ENCODE peak calls at places on chromosomes 11 and 22, in six cellular contexts. M, G, V, B, X and O are unnamed samples. For H3K4me1, the result is how much of the 10 kb centered on the place peaks cover.

GRCh38 chr11:119995730-119996491 is 142.0 kb downstream of the TRIM29 start:
- DNase-seq in M (no peak), G (no peak), V (no peak), B (no peak), X (no peak), O (no peak)

GRCh38 chr22:24961217-24961844 is 8.8 kb downstream of the KIAA1671 start:
- DNase-seq in M (peak), G (no peak), V (no peak), B (no peak), X (no peak), O (no peak)

GRCh38 chr11:36948445-36949171 is 350.6 kb upstream of the RAG2 start:
- DNase-seq in M (no peak), G (no peak), V (no peak), B (no peak), X (no peak), O (no peak)

GRCh38 chr11:68127791-68128681 is 6.8 kb upstream of the CHKA start:
- DNase-seq in M (peak), G (no peak), V (peak), B (peak), X (peak), O (no peak)

GRCh38 chr11:14554959-14555358 is 34.8 kb upstream of the PSMA1 start:
- DNase-seq in M (peak), G (no peak), V (no peak), B (no peak), X (no peak), O (no peak)

GRCh38 chr11:11708256-11708655 is 86.5 kb upstream of the GALNT18 start:
- DNase-seq in M (no peak), G (no peak), V (no peak), B (no peak), X (no peak), O (no peak)

GRCh38 chr11:84564180-84564866 is 1062.8 kb downstream of the DLG2 start:
- DNase-seq in M (peak), G (no peak), V (peak), B (peak), X (peak), O (peak)

GRCh38 chr11:27061078-27061477 is 20.5 kb downstream of the BBOX1 start:
- DNase-seq in M (no peak), G (no peak), V (no peak), B (no peak), X (no peak), O (no peak)

GRCh38 chr11:118224512-118225180 is at the start of gene JAML:
- DNase-seq in M (no peak), G (no peak), V (peak), B (no peak), X (no peak), O (peak)

GRCh38 chr11:12678991-12679390 is 4.8 kb downstream of the TEAD1 start:
- DNase-seq in M (no peak), G (no peak), V (no peak), B (no peak), X (no peak), O (no peak)

GRCh38 chr11:31804439-31805036 is 6.6 kb downstream of the PAX6 start:
- DNase-seq in M (no peak), G (no peak), V (no peak), B (no peak), X (no peak), O (no peak)

GRCh38 chr11:29312817-29313216 is 704.0 kb downstream of the KCNA4 start:
- DNase-seq in M (no peak), G (no peak), V (no peak), B (peak), X (no peak), O (no peak)

GRCh38 chr11:97909544-97910394 is 1111.0 kb upstream of the CNTN5 start:
- DNase-seq in M (no peak), G (no peak), V (no peak), B (peak), X (no peak), O (no peak)

GRCh38 chr22:20663941-20664593 is 109.8 kb upstream of the SERPIND1 start:
- DNase-seq in M (no peak), G (no peak), V (no peak), B (no peak), X (no peak), O (no peak)

GRCh38 chr11:3989891-3990290 is 104.7 kb upstream of the RRM1 start:
- DNase-seq in M (no peak), G (peak), V (no peak), B (no peak), X (no peak), O (no peak)

GRCh38 chr22:46984751-46985506 is 222.5 kb downstream of the TBC1D22A start:
- DNase-seq in M (no peak), G (no peak), V (no peak), B (peak), X (peak), O (peak)

GRCh38 chr11:36792870-36793541 is 195.0 kb upstream of the RAG2 start:
- DNase-seq in M (no peak), G (no peak), V (no peak), B (no peak), X (no peak), O (no peak)

GRCh38 chr11:75946531-75947530 is 131.8 kb downstream of the UVRAG start:
- DNase-seq in M (peak), G (no peak), V (no peak), B (peak), X (no peak), O (no peak)

GRCh38 chr11:13311570-13311969 is 34.0 kb downstream of the BMAL1 start:
- DNase-seq in M (no peak), G (no peak), V (no peak), B (no peak), X (no peak), O (no peak)

GRCh38 chr11:115148101-115148500 is 356.1 kb downstream of the CADM1 start:
- DNase-seq in M (no peak), G (no peak), V (no peak), B (no peak), X (no peak), O (no peak)

GRCh38 chr11:123020968-123021367 is 39.3 kb upstream of the BSX start:
- DNase-seq in M (peak), G (no peak), V (peak), B (peak), X (peak), O (no peak)

GRCh38 chr11:110077866-110078325 is 15.3 kb upstream of the ZC3H12C start:
- DNase-seq in M (peak), G (peak), V (no peak), B (peak), X (no peak), O (peak)

GRCh38 chr22:49507607-49508292 is 319.9 kb downstream of the BRD1 start:
- DNase-seq in M (no peak), G (no peak), V (no peak), B (no peak), X (no peak), O (no peak)

GRCh38 chr11:123549901-123550619 is 104.4 kb downstream of the SCN3B start:
- DNase-seq in M (peak), G (no peak), V (no peak), B (peak), X (no peak), O (no peak)

GRCh38 chr11:111120221-111120620 is 125.3 kb upstream of the POU2AF2 start:
- DNase-seq in M (no peak), G (no peak), V (no peak), B (no peak), X (no peak), O (no peak)

DNA sequence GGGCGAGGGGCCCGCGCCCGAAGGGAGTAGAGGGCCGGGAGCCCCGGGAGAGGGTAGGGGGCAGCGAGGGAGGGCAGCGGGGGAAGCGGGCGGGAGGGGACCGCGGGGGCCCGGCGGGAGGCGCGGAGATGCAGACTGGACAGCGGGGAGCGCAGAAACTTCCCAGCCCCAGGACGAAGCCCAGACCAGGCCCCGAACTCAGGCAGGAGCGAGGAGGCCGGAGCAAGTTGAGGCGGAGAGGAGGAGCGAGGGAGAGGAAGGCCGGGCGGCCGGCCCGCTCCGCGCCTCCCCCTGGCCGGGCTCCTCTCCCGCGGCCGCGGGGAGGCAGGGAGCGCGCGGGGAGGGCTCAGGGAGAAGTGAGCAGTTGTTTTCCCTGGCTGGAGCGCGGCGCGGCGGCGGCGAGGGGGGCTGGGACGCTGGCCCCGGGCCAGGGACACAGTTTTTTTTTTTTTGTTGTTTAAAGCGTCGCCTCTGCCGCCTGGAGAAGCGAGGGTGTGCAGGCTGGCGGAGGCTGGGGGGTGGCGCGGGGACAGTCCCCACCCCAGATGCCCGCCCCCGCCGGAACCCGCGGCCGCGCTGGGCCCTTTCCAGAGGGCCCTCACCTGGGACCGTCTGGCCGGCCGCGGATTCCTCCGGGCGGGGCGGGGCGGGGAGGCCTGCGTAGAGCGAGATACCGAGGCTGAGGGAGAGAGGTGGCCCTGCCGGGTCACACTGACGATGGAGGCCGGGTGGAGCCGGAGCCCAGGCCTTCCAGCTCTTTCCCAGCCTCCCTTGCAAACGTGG is at the start of gene LTBP3:
- DNase-seq in M (peak), G (no peak), V (peak), B (peak), X (peak), O (peak)
- TF ChIP-seq POLR2A in M (peak), G (no peak), V (peak), B (peak), X (peak), O (no peak)

DNA sequence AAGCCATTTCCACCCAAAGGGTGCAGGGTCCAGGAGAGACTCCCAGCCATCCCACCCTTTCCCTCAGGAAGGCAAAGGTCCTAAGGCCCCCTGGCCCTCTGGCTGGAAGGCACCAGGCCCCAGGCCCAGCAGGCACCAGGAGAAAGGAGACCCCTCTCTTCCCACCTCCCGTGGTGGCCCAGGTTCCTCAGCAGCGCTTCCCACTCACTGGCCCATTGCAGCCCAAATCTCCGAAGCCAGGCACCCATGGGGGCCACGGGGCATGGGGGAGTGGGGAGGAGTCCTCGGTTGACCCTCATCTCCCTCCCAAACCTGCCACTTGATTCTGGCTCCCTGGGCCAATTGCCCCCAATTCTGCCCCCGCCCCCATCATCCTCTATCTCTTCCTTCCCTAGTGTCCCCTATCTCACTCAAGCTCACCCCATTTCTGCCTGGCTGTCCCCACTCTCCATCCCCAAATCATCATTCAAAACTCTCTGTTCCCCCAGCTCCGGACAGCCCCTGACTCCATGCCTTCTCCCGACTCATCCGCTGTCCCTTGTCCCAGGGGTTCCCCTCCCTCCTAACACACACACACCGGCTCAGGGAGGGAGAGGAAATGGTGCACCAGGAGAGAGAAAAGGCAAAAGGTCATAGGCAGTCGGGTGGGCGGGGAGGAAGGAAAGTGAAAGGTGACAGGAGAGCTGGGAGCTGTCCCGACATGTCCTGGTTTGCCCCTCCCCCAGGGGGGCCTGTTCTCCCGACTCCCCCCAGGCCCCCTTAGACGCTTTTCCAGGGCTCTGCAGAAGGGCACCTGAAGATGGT is 1.2 kb downstream of the LIF start:
- DNase-seq in M (no peak), G (no peak), V (peak), B (no peak), X (no peak), O (no peak)
- H3K4me1 ChIP-seq in M (under half), G (under half), V (under half), B (half or more), X (under half), O (under half)

GRCh38 chr11:565921-566509 is 5.2 kb downstream of the RASSF7 start:
- DNase-seq in M (no peak), G (no peak), V (no peak), B (no peak), X (no peak), O (no peak)
- TF ChIP-seq POLR2A in M (no peak), G (no peak), V (peak), B (no peak), X (no peak), O (no peak)

GRCh38 chr11:47538741-47539575 is 14.0 kb downstream of the CELF1 start:
- DNase-seq in M (no peak), G (no peak), V (no peak), B (no peak), X (no peak), O (no peak)
- H3K4me1 ChIP-seq in M (under half), G (under half), V (under half), B (under half), X (under half), O (under half)

GRCh38 chr22:30955153-30955552 is 13.4 kb downstream of the MORC2 start:
- DNase-seq in M (no peak), G (no peak), V (no peak), B (no peak), X (no peak), O (no peak)
- TF ChIP-seq POLR2A in M (no peak), G (no peak), V (no peak), B (no peak), X (no peak), O (no peak)

GRCh38 chr11:63868399-63869064 is 29.6 kb downstream of the MARK2 start:
- DNase-seq in M (no peak), G (no peak), V (no peak), B (no peak), X (no peak), O (no peak)

GRCh38 chr11:63862923-63863322 is 24.0 kb downstream of the MARK2 start:
- DNase-seq in M (peak), G (no peak), V (peak), B (no peak), X (peak), O (peak)

GRCh38 chr11:63869171-63869591 is 30.3 kb downstream of the MARK2 start:
- DNase-seq in M (no peak), G (no peak), V (peak), B (no peak), X (no peak), O (peak)

GRCh38 chr11:63867511-63867910 is 28.6 kb downstream of the MARK2 start:
- DNase-seq in M (no peak), G (no peak), V (no peak), B (no peak), X (no peak), O (peak)

DNA sequence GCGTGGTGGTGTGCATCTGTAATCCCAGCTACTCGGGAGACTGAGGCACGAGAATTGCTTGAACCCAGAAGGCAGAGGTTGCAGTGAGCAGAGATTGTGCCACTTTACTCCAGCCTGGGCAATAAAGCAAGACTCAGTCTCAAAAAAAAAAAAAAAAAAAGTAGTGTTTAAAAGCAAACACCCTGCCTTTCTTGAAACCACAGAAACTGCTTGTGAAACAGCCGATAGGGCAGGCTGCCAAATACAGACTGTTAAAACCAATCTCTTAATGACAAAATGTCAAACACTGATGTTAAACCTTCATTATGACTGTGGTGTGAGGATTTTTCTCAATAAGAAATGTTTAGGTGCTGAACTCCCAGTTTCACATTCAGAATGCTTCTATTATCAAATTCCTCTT is 27.3 kb downstream of the MARK2 start:
- DNase-seq in M (peak), G (peak), V (peak), B (peak), X (peak), O (peak)
- H3K4me1 ChIP-seq in M (under half), G (under half), V (half or more), B (under half), X (under half), O (under half)